ENCODE peak calls at places on chromosomes 3 and 15, in ten cellular contexts. C is Right ventricle myocardium inferior; S is NCI-H774; Q is HFFc6; M is activated T-helper 9 cell treated with anti-CD3 and anti-CD28 coated beads, Interleukin-2, amount 50 U/mL, for 16 hours; W is progenitor cell of endocrine pancreas; R is T-helper 1 cell; E is bronchial epithelial cell; P is stimulated activated naive CD8-positive, alpha-beta T cell treated with anti-CD3 and anti-CD28 coated beads, Interleukin-15, amount 100 ng/mL, for 72 hours; U is HEK293T. J is an unnamed sample.

GRCh38 chr3:168493412-168494205 is 397.9 kb upstream of the GOLIM4 start:
- DNase-seq in C (no peak), S (no peak), Q (no peak), M (no peak), W (no peak), R (no peak), E (no peak), P (no peak), U (no peak), J (no peak)

GRCh38 chr3:179301645-179302044 is 21.2 kb upstream of the ZNF639 start:
- DNase-seq in C (no peak), S (no peak), Q (no peak), M (no peak), W (no peak), R (no peak), E (no peak), P (no peak), U (no peak), J (no peak)

GRCh38 chr15:85073556-85074194 is 92.0 kb downstream of the PDE8A start:
- DNase-seq in C (no peak), S (no peak), Q (peak; percentile 16), M (no peak), W (no peak), R (no peak), E (peak; percentile 73), P (peak; percentile 5), U (no peak), J (no peak)

GRCh38 chr3:147521646-147522045 is 112.5 kb downstream of the ZIC1 start:
- DNase-seq in C (no peak), S (no peak), Q (peak; percentile 29), M (no peak), W (no peak), R (no peak), E (peak; percentile 19), P (no peak), U (no peak), J (no peak)

GRCh38 chr3:36394176-36394575 is 13.9 kb downstream of the STAC start:
- DNase-seq in C (no peak), S (no peak), Q (no peak), M (no peak), W (no peak), R (no peak), E (no peak), P (no peak), U (no peak), J (no peak)

GRCh38 chr3:127754411-127755304 is 67.7 kb downstream of the MGLL start:
- DNase-seq in C (no peak), S (no peak), Q (no peak), M (no peak), W (no peak), R (no peak), E (no peak), P (peak; percentile 36), U (no peak), J (no peak)

GRCh38 chr3:49554639-49555265 is 475 bp downstream of the BSN start:
- DNase-seq in C (no peak), S (no peak), Q (no peak), M (no peak), W (peak; percentile 74), R (peak; percentile 37), E (no peak), P (no peak), U (no peak), J (peak; percentile 58)

GRCh38 chr3:182940266-182940808 is 40.0 kb downstream of the DCUN1D1 start:
- DNase-seq in C (no peak), S (no peak), Q (no peak), M (no peak), W (no peak), R (no peak), E (no peak), P (no peak), U (no peak), J (no peak)

GRCh38 chr15:90470453-90470852 is 59.3 kb upstream of the CRTC3 start:
- DNase-seq in C (no peak), S (no peak), Q (no peak), M (no peak), W (no peak), R (no peak), E (no peak), P (no peak), U (no peak), J (no peak)

GRCh38 chr15:45169608-45170480 is 17.9 kb downstream of the SHF start:
- DNase-seq in C (peak; percentile 22), S (no peak), Q (no peak), M (no peak), W (no peak), R (no peak), E (no peak), P (no peak), U (no peak), J (no peak)

GRCh38 chr15:92074646-92075045 is 221.1 kb downstream of the SLCO3A1 start:
- DNase-seq in C (no peak), S (no peak), Q (no peak), M (no peak), W (no peak), R (no peak), E (peak; percentile 79), P (no peak), U (no peak), J (no peak)

J was measured in activated T-helper 2 cell treated with anti-CD3 and anti-CD28 coated beads, Interferon-gamma antibody, Interleukin-2, Interleukin-4, amounts not matched to agents 10 μg/mL and 5 μg/mL and 100 μg/mL, durations not matched to agents 14 hours and 24 hours and 36 hours.